ENCODE peak calls at places on chromosome 21, in ten cellular contexts. One of them, this sample, is unnamed.

GRCh38 chr21:44279621-44280260 is 5.9 kb upstream of the AIRE start:
- DNase-seq in GM20000: no peak
- DNase-seq in CD4-positive, alpha-beta T cell: no peak
- DNase-seq in foreskin fibroblast: no peak
- DNase-seq in Calu3: no peak
- DNase-seq in AG04450: no peak
- DNase-seq in adrenal gland: no peak
- DNase-seq in cardiac fibroblast: no peak
- DNase-seq in RWPE2: no peak
- DNase-seq in activated CD8-positive, alpha-beta T cell treated with anti-CD3 and anti-CD28 coated beads for 36 hours: no peak
- DNase-seq in this sample: no peak

GRCh38 chr21:45294509-45295291 is 7.0 kb upstream of the POFUT2 start:
- DNase-seq in adrenal gland: peak; percentile 97
- DNase-seq in cardiac fibroblast: peak; percentile 99
- DNase-seq in AG04450: peak; percentile 98
- DNase-seq in foreskin fibroblast: peak; percentile 98
- DNase-seq in CD4-positive, alpha-beta T cell: no peak
- DNase-seq in GM20000: no peak
- DNase-seq in RWPE2: no peak
- DNase-seq in activated CD8-positive, alpha-beta T cell treated with anti-CD3 and anti-CD28 coated beads for 36 hours: no peak
- DNase-seq in Calu3: no peak
- DNase-seq in this sample: peak; percentile 66

GRCh38 chr21:21612446-21612845 is 614.2 kb downstream of the NCAM2 start:
- DNase-seq in GM20000: no peak
- DNase-seq in RWPE2: no peak
- DNase-seq in AG04450: peak; percentile 67
- DNase-seq in Calu3: no peak
- DNase-seq in adrenal gland: no peak
- DNase-seq in activated CD8-positive, alpha-beta T cell treated with anti-CD3 and anti-CD28 coated beads for 36 hours: no peak
- DNase-seq in cardiac fibroblast: peak; percentile 92
- DNase-seq in CD4-positive, alpha-beta T cell: no peak
- DNase-seq in foreskin fibroblast: peak; percentile 93
- DNase-seq in this sample: no peak

GRCh38 chr21:36551731-36552457 is 72.0 kb upstream of the CLDN14 start:
- DNase-seq in GM20000: no peak
- DNase-seq in AG04450: peak; percentile 26
- DNase-seq in foreskin fibroblast: peak; percentile 87
- DNase-seq in RWPE2: no peak
- DNase-seq in activated CD8-positive, alpha-beta T cell treated with anti-CD3 and anti-CD28 coated beads for 36 hours: no peak
- DNase-seq in CD4-positive, alpha-beta T cell: no peak
- DNase-seq in Calu3: no peak
- DNase-seq in adrenal gland: no peak
- DNase-seq in cardiac fibroblast: peak; percentile 77
- DNase-seq in this sample: no peak

GRCh38 chr21:35226960-35227741 is 178.0 kb upstream of the RUNX1 start:
- DNase-seq in AG04450: no peak
- DNase-seq in Calu3: no peak
- DNase-seq in RWPE2: no peak
- DNase-seq in CD4-positive, alpha-beta T cell: peak; percentile 41
- DNase-seq in cardiac fibroblast: no peak
- DNase-seq in foreskin fibroblast: no peak
- DNase-seq in GM20000: peak; percentile 25
- DNase-seq in adrenal gland: no peak
- DNase-seq in activated CD8-positive, alpha-beta T cell treated with anti-CD3 and anti-CD28 coated beads for 36 hours: peak; percentile 84
- DNase-seq in this sample: no peak

GRCh38 chr21:16117851-16118592 is 388.2 kb downstream of the USP25 start:
- DNase-seq in activated CD8-positive, alpha-beta T cell treated with anti-CD3 and anti-CD28 coated beads for 36 hours: no peak
- DNase-seq in RWPE2: no peak
- DNase-seq in Calu3: no peak
- DNase-seq in CD4-positive, alpha-beta T cell: no peak
- DNase-seq in AG04450: peak; percentile 71
- DNase-seq in cardiac fibroblast: peak; percentile 92
- DNase-seq in adrenal gland: no peak
- DNase-seq in foreskin fibroblast: peak; percentile 82
- DNase-seq in GM20000: no peak
- DNase-seq in this sample: no peak

GRCh38 chr21:36424592-36424991 is 39.4 kb downstream of the CHAF1B start:
- DNase-seq in cardiac fibroblast: no peak
- DNase-seq in activated CD8-positive, alpha-beta T cell treated with anti-CD3 and anti-CD28 coated beads for 36 hours: no peak
- DNase-seq in GM20000: no peak
- DNase-seq in Calu3: no peak
- DNase-seq in AG04450: no peak
- DNase-seq in foreskin fibroblast: no peak
- DNase-seq in RWPE2: no peak
- DNase-seq in CD4-positive, alpha-beta T cell: no peak
- DNase-seq in adrenal gland: no peak
- DNase-seq in this sample: no peak

GRCh38 chr21:34640858-34641257 is 25.9 kb upstream of the RCAN1 start:
- DNase-seq in activated CD8-positive, alpha-beta T cell treated with anti-CD3 and anti-CD28 coated beads for 36 hours: no peak
- DNase-seq in adrenal gland: no peak
- DNase-seq in RWPE2: no peak
- DNase-seq in foreskin fibroblast: peak; percentile 71
- DNase-seq in CD4-positive, alpha-beta T cell: no peak
- DNase-seq in AG04450: peak; percentile 20
- DNase-seq in GM20000: no peak
- DNase-seq in Calu3: no peak
- DNase-seq in cardiac fibroblast: peak; percentile 84
- DNase-seq in this sample: no peak

GRCh38 chr21:34166468-34166867 is 93.1 kb downstream of the MRPS6 start:
- DNase-seq in GM20000: no peak
- DNase-seq in foreskin fibroblast: peak; percentile 14
- DNase-seq in RWPE2: no peak
- DNase-seq in activated CD8-positive, alpha-beta T cell treated with anti-CD3 and anti-CD28 coated beads for 36 hours: peak; percentile 18
- DNase-seq in AG04450: no peak
- DNase-seq in CD4-positive, alpha-beta T cell: no peak
- DNase-seq in adrenal gland: no peak
- DNase-seq in Calu3: peak; percentile 4
- DNase-seq in cardiac fibroblast: peak; percentile 19
- DNase-seq in this sample: peak; percentile 15

GRCh38 chr21:42522271-42522670 is 8.6 kb downstream of the SLC37A1 start:
- DNase-seq in cardiac fibroblast: no peak
- DNase-seq in activated CD8-positive, alpha-beta T cell treated with anti-CD3 and anti-CD28 coated beads for 36 hours: no peak
- DNase-seq in GM20000: no peak
- DNase-seq in RWPE2: no peak
- DNase-seq in adrenal gland: no peak
- DNase-seq in CD4-positive, alpha-beta T cell: no peak
- DNase-seq in foreskin fibroblast: no peak
- DNase-seq in Calu3: no peak
- DNase-seq in AG04450: no peak
- DNase-seq in this sample: no peak

GRCh38 chr21:42521805-42522204 is 8.2 kb downstream of the SLC37A1 start:
- DNase-seq in activated CD8-positive, alpha-beta T cell treated with anti-CD3 and anti-CD28 coated beads for 36 hours: no peak
- DNase-seq in adrenal gland: no peak
- DNase-seq in RWPE2: no peak
- DNase-seq in foreskin fibroblast: no peak
- DNase-seq in CD4-positive, alpha-beta T cell: no peak
- DNase-seq in AG04450: no peak
- DNase-seq in GM20000: no peak
- DNase-seq in cardiac fibroblast: no peak
- DNase-seq in Calu3: no peak
- DNase-seq in this sample: no peak

GRCh38 chr21:42522771-42523170 is 9.1 kb downstream of the SLC37A1 start:
- DNase-seq in activated CD8-positive, alpha-beta T cell treated with anti-CD3 and anti-CD28 coated beads for 36 hours: no peak
- DNase-seq in CD4-positive, alpha-beta T cell: no peak
- DNase-seq in Calu3: no peak
- DNase-seq in AG04450: no peak
- DNase-seq in foreskin fibroblast: no peak
- DNase-seq in RWPE2: no peak
- DNase-seq in GM20000: no peak
- DNase-seq in adrenal gland: no peak
- DNase-seq in cardiac fibroblast: no peak
- DNase-seq in this sample: no peak

GRCh38 chr21:42521384-42521783 is 7.7 kb downstream of the SLC37A1 start:
- DNase-seq in GM20000: no peak
- DNase-seq in Calu3: no peak
- DNase-seq in foreskin fibroblast: no peak
- DNase-seq in RWPE2: no peak
- DNase-seq in AG04450: no peak
- DNase-seq in adrenal gland: no peak
- DNase-seq in activated CD8-positive, alpha-beta T cell treated with anti-CD3 and anti-CD28 coated beads for 36 hours: no peak
- DNase-seq in CD4-positive, alpha-beta T cell: no peak
- DNase-seq in cardiac fibroblast: no peak
- DNase-seq in this sample: no peak

DNA sequence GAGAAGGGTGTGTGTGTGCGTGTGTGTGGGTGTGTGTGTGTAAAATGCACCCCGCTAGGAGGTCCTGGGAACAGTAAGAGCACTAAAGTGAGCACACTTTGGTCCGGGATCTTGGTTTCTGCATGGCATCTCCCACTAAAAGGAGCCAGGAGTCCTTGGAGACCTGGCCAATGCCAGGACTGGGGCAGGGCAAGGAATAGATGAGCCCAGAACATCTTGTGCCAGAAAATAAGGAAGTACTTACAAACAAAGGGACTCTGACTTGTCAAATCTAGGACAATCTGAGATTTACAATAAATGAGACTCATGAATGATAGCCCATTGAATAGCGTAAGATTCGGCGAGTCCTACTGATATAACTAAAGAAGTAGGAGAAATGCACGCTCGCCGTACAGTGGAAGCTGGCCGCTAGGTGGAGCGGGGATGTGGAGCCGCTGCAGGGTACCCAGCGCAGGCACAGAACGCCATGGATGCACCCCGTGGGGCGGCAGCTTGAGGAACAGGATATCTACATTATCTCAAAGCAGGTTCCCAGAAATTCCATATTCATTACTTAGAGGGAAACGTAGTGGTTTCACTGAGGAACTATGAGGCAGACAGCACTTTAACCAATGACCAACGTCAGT is 7.1 kb downstream of the SLC37A1 start:
- DNase-seq in activated CD8-positive, alpha-beta T cell treated with anti-CD3 and anti-CD28 coated beads for 36 hours: no peak
- DNase-seq in adrenal gland: no peak
- DNase-seq in Calu3: no peak
- DNase-seq in RWPE2: no peak
- DNase-seq in AG04450: no peak
- DNase-seq in foreskin fibroblast: no peak
- DNase-seq in GM20000: no peak
- DNase-seq in CD4-positive, alpha-beta T cell: no peak
- DNase-seq in cardiac fibroblast: no peak
- DNase-seq in this sample: peak; percentile 58
- TF ChIP-seq CTCF in activated CD8-positive, alpha-beta T cell treated with anti-CD3 and anti-CD28 coated beads for 36 hours: no peak
- TF ChIP-seq CTCF in adrenal gland: no peak
- TF ChIP-seq CTCF in Calu3: no peak
- TF ChIP-seq CTCF in RWPE2: no peak
- TF ChIP-seq CTCF in AG04450: peak; percentile 24
- TF ChIP-seq CTCF in foreskin fibroblast: no peak
- TF ChIP-seq CTCF in GM20000: no peak
- TF ChIP-seq CTCF in CD4-positive, alpha-beta T cell: no peak
- TF ChIP-seq CTCF in cardiac fibroblast: peak; percentile 34
- TF ChIP-seq CTCF in this sample: peak; percentile 53

GRCh38 chr21:25421327-25422028 is 185.8 kb downstream of the MRPL39 start:
- DNase-seq in Calu3: peak; percentile 13
- DNase-seq in RWPE2: no peak
- DNase-seq in cardiac fibroblast: peak; percentile 69
- DNase-seq in AG04450: peak; percentile 21
- DNase-seq in GM20000: peak; percentile 33
- DNase-seq in CD4-positive, alpha-beta T cell: peak; percentile 14
- DNase-seq in adrenal gland: peak; percentile 21
- DNase-seq in activated CD8-positive, alpha-beta T cell treated with anti-CD3 and anti-CD28 coated beads for 36 hours: peak; percentile 84
- DNase-seq in foreskin fibroblast: peak; percentile 67
- DNase-seq in this sample: peak; percentile 20
- TF ChIP-seq CTCF in Calu3: no peak
- TF ChIP-seq CTCF in RWPE2: peak; percentile 27
- TF ChIP-seq CTCF in cardiac fibroblast: peak; percentile 50
- TF ChIP-seq CTCF in AG04450: peak; percentile 66
- TF ChIP-seq CTCF in GM20000: peak; percentile 72
- TF ChIP-seq CTCF in CD4-positive, alpha-beta T cell: peak; percentile 62
- TF ChIP-seq CTCF in adrenal gland: peak; percentile 41
- TF ChIP-seq CTCF in activated CD8-positive, alpha-beta T cell treated with anti-CD3 and anti-CD28 coated beads for 36 hours: peak; percentile 82
- TF ChIP-seq CTCF in foreskin fibroblast: peak; percentile 39
- TF ChIP-seq CTCF in this sample: peak; percentile 56

GRCh38 chr21:38377165-38378093 is 120.6 kb downstream of the KCNJ15 start:
- DNase-seq in activated CD8-positive, alpha-beta T cell treated with anti-CD3 and anti-CD28 coated beads for 36 hours: no peak
- DNase-seq in Calu3: no peak
- DNase-seq in cardiac fibroblast: no peak
- DNase-seq in GM20000: no peak
- DNase-seq in RWPE2: no peak
- DNase-seq in CD4-positive, alpha-beta T cell: no peak
- DNase-seq in AG04450: no peak
- DNase-seq in adrenal gland: no peak
- DNase-seq in foreskin fibroblast: no peak
- DNase-seq in this sample: no peak
- TF ChIP-seq CTCF in activated CD8-positive, alpha-beta T cell treated with anti-CD3 and anti-CD28 coated beads for 36 hours: no peak
- TF ChIP-seq CTCF in Calu3: no peak
- TF ChIP-seq CTCF in cardiac fibroblast: no peak
- TF ChIP-seq CTCF in GM20000: no peak
- TF ChIP-seq CTCF in RWPE2: no peak
- TF ChIP-seq CTCF in CD4-positive, alpha-beta T cell: no peak
- TF ChIP-seq CTCF in AG04450: no peak
- TF ChIP-seq CTCF in adrenal gland: no peak
- TF ChIP-seq CTCF in foreskin fibroblast: no peak
- TF ChIP-seq CTCF in this sample: no peak

GRCh38 chr21:46603228-46603627 is 1.7 kb downstream of the S100B start:
- DNase-seq in RWPE2: no peak
- DNase-seq in GM20000: no peak
- DNase-seq in foreskin fibroblast: peak; percentile 27
- DNase-seq in CD4-positive, alpha-beta T cell: no peak
- DNase-seq in cardiac fibroblast: no peak
- DNase-seq in adrenal gland: no peak
- DNase-seq in AG04450: no peak
- DNase-seq in activated CD8-positive, alpha-beta T cell treated with anti-CD3 and anti-CD28 coated beads for 36 hours: no peak
- DNase-seq in Calu3: peak; percentile 19
- DNase-seq in this sample: no peak

GRCh38 chr21:46599251-46599572 is 5.7 kb downstream of the S100B start:
- DNase-seq in CD4-positive, alpha-beta T cell: no peak
- DNase-seq in adrenal gland: peak; percentile 91
- DNase-seq in AG04450: peak; percentile 70
- DNase-seq in foreskin fibroblast: peak; percentile 85
- DNase-seq in GM20000: peak; percentile 16
- DNase-seq in cardiac fibroblast: peak; percentile 94
- DNase-seq in RWPE2: no peak
- DNase-seq in Calu3: no peak
- DNase-seq in activated CD8-positive, alpha-beta T cell treated with anti-CD3 and anti-CD28 coated beads for 36 hours: no peak
- DNase-seq in this sample: no peak

GRCh38 chr21:46598563-46599250 is 6.2 kb downstream of the S100B start:
- DNase-seq in foreskin fibroblast: no peak
- DNase-seq in Calu3: no peak
- DNase-seq in GM20000: peak; percentile 10
- DNase-seq in cardiac fibroblast: no peak
- DNase-seq in AG04450: no peak
- DNase-seq in adrenal gland: no peak
- DNase-seq in activated CD8-positive, alpha-beta T cell treated with anti-CD3 and anti-CD28 coated beads for 36 hours: no peak
- DNase-seq in CD4-positive, alpha-beta T cell: no peak
- DNase-seq in RWPE2: no peak
- DNase-seq in this sample: no peak

GRCh38 chr21:46600305-46600704 is 4.6 kb downstream of the S100B start:
- DNase-seq in cardiac fibroblast: no peak
- DNase-seq in foreskin fibroblast: no peak
- DNase-seq in AG04450: no peak
- DNase-seq in CD4-positive, alpha-beta T cell: no peak
- DNase-seq in activated CD8-positive, alpha-beta T cell treated with anti-CD3 and anti-CD28 coated beads for 36 hours: no peak
- DNase-seq in RWPE2: no peak
- DNase-seq in adrenal gland: no peak
- DNase-seq in Calu3: no peak
- DNase-seq in GM20000: no peak
- DNase-seq in this sample: no peak

DNA sequence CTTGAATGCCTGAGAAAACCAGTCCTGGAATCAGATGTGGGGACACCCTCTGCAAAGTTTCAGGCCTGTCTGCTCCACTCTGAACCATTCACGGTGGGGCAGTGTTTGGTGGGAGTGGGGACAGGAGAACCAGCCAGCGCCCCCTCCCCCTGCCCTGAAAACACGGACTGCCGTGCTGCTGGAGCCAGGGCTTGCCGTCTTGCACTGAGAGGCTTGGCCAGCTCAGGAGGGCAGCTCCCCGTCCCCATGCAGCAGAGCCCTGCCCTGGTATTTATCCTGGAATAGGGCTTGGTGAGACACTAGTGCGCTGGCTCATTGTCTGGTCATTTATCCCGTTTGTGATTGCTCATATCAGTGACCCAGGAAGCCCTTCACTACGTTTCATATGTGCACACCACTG is 3.9 kb downstream of the S100B start:
- DNase-seq in Calu3: no peak
- DNase-seq in GM20000: peak; percentile 5
- DNase-seq in adrenal gland: no peak
- DNase-seq in CD4-positive, alpha-beta T cell: no peak
- DNase-seq in AG04450: no peak
- DNase-seq in cardiac fibroblast: no peak
- DNase-seq in activated CD8-positive, alpha-beta T cell treated with anti-CD3 and anti-CD28 coated beads for 36 hours: no peak
- DNase-seq in foreskin fibroblast: no peak
- DNase-seq in RWPE2: no peak
- DNase-seq in this sample: no peak
- TF ChIP-seq CTCF in Calu3: no peak
- TF ChIP-seq CTCF in GM20000: no peak
- TF ChIP-seq CTCF in adrenal gland: no peak
- TF ChIP-seq CTCF in CD4-positive, alpha-beta T cell: no peak
- TF ChIP-seq CTCF in AG04450: no peak
- TF ChIP-seq CTCF in cardiac fibroblast: no peak
- TF ChIP-seq CTCF in activated CD8-positive, alpha-beta T cell treated with anti-CD3 and anti-CD28 coated beads for 36 hours: no peak
- TF ChIP-seq CTCF in foreskin fibroblast: no peak
- TF ChIP-seq CTCF in RWPE2: no peak
- TF ChIP-seq CTCF in this sample: no peak